ENCODE peak calls at places on chromosomes 4 and X, in five cellular contexts. X, V, Q, I and H are unnamed samples.
A peak's percentile ranks its signal among the peaks of the same experiment; 100 is the strongest.

GRCh38 chr4:1206299-1207156 is 34.1 kb upstream of the SPON2 start:
- DNase-seq in Q (no peak), I (no peak), V (no peak), X (no peak), H (no peak)

GRCh38 chr4:172802041-172802440 is 366.6 kb upstream of the GALNT7 start:
- DNase-seq in Q (no peak), X (no peak), V (no peak), I (no peak), H (no peak)

GRCh38 chrX:13652256-13653021 is 502 bp upstream of the TCEANC start:
- DNase-seq in X (peak; percentile 41), I (peak; percentile 93), Q (peak; percentile 90), V (peak; percentile 85), H (no peak)

GRCh38 chr4:155758500-155759371 is at the start of gene GUCY1B1:
- DNase-seq in V (peak; percentile 83), I (peak; percentile 94), Q (peak; percentile 93), X (peak; percentile 86), H (peak; percentile 95)

GRCh38 chr4:13537011-13537831 is 7.1 kb downstream of the NKX3-2 start:
- DNase-seq in V (no peak), X (no peak), Q (no peak), I (no peak), H (no peak)

GRCh38 chr4:41257257-41257900 is 651 bp downstream of the UCHL1 start:
- DNase-seq in X (peak; percentile 79), V (no peak), I (peak; percentile 45), Q (peak; percentile 45), H (peak; percentile 62)

GRCh38 chr4:61336911-61337310 is 136.8 kb downstream of the ADGRL3 start:
- DNase-seq in X (no peak), I (no peak), V (no peak), Q (no peak), H (no peak)

GRCh38 chrX:110051559-110051958 is 48.6 kb downstream of the TMEM164 start:
- DNase-seq in I (no peak), Q (no peak), X (no peak), V (no peak), H (no peak)

GRCh38 chr4:90030953-90031352 is 96.2 kb upstream of the CCSER1 start:
- DNase-seq in Q (no peak), X (peak; percentile 5), I (no peak), V (peak; percentile 16), H (peak; percentile 45)

GRCh38 chr4:7068883-7069282 is 1.0 kb upstream of the GRPEL1 start:
- DNase-seq in I (no peak), Q (no peak), X (no peak), V (no peak), H (no peak)
- H3K4me3 ChIP-seq in I (peak overlapping the region; percentile 75), Q (peak overlapping the region; percentile 79), X (peak overlapping the region; percentile 61), V (peak overlapping the region; percentile 93), H (peak overlapping the region; percentile 95)

GRCh38 chr4:2994917-2995316 is 31.5 kb downstream of the GRK4 start:
- DNase-seq in I (no peak), Q (no peak), V (no peak), X (no peak), H (no peak)
- TF ChIP-seq CTCF in I (no peak), Q (no peak), V (no peak), X (no peak), H (no peak)

GRCh38 chrX:17374619-17375360 is at the start of gene NHS:
- DNase-seq in X (peak; percentile 87), Q (peak; percentile 60), I (peak; percentile 78), V (peak; percentile 80), H (peak; percentile 80)
- H3K4me3 ChIP-seq in X (peak within 1 kb of the TSS; percentile 93), Q (peak within 1 kb of the TSS; percentile 56), I (peak within 1 kb of the TSS; percentile 74), V (peak within 1 kb of the TSS; percentile 64), H (peak within 1 kb of the TSS; percentile 60)

DNA sequence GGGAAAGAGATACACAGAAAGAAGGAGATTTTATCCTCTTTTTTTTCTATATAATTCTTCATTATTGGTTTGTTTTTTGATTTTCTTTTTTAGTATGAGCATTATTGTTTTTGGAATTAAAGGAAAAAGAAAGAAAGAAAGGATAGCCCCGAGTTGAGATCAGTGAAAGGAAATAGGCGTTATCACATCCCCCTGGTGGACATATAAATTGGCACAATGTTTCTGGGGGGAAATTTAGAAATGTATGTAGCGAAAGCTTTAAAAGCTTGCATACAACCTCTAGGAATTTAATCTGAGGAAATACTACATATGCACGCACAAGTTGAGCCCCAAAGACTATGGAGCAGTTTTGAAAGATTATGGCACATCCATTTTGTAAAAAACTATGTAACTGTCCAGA is 226.3 kb upstream of the LDB2 start:
- DNase-seq in V (no peak), Q (no peak), I (no peak), X (no peak), H (no peak)
- TF ChIP-seq CTCF in V (no peak), Q (peak; percentile 16), I (no peak), X (no peak), H (no peak)

GRCh38 chrX:1395646-1396216 is 3.8 kb upstream of the SLC25A6 start:
- DNase-seq in V (no peak), I (no peak), X (no peak), Q (no peak), H (no peak)

GRCh38 chrX:1392376-1393130 is 640 bp upstream of the SLC25A6 start:
- DNase-seq in X (peak; percentile 83), I (peak; percentile 67), V (peak; percentile 69), Q (peak; percentile 67), H (peak; percentile 82)

GRCh38 chrX:1391707-1392375 is at the start of gene SLC25A6:
- DNase-seq in X (peak; percentile 98), V (peak; percentile 97), Q (peak; percentile 98), I (peak; percentile 96), H (peak; percentile 98)

GRCh38 chrX:1394731-1395501 is 3.0 kb upstream of the SLC25A6 start:
- DNase-seq in X (no peak), Q (no peak), V (no peak), I (peak; percentile 33), H (no peak)

DNA sequence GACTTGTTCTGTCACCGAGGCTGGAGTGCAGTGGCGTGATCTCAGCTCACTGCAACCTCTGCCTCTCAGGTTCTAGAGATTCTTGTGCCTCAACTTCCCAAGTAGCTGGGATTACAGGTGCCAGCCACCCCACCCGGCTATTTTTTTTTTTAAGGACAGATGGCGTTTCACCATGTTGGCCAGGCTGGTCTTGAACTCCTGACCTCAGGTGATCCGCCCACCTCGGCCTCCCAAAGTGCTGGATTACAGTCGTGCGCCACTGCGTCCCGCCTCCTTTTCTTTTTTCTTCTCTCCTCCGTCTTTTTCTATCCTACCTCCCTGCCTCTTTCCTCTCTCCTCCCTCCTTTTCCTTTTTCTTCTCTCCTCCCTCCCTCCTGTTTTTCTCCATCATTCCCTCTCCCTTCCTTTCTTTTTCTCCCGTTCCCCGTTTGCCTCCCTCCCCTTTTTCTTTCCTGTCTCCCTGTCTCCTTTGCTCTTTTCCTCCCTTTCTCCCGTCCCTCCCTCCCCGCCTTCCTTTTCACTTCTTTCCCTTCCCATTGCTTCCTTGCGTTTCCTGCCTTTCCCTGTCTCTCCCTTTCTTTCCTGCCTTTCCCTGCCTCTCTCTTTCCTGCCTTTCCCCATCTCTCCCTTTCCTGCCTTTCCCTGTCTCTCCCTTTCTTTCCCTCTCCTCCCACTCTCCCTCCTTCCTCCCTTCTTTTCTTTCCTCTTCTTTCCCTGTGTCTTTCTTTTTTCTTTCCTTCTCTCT is 2.1 kb upstream of the SLC25A6 start:
- DNase-seq in X (no peak), Q (no peak), I (no peak), V (no peak), H (no peak)
- H3K4me3 ChIP-seq in X (peak overlapping the region; percentile 96), Q (peak overlapping the region; percentile 78), I (peak overlapping the region; percentile 85), V (peak overlapping the region; percentile 71), H (no peak overlapping the region)